ENCODE peak calls at places on chromosomes 12 and 14, in seven cellular contexts. I is epithelial cell of prostate, X is GM23338, U is tibial nerve, R is PC-9, D is cardiac muscle cell, G is neural progenitor cell. P is an unnamed sample.

GRCh38 chr14:105532735-105533141 is 6.4 kb downstream of the TMEM121 start:
- DNase-seq in I (no peak), X (peak), U (no peak), R (no peak), D (no peak), G (peak), P (no peak)

GRCh38 chr12:41795910-41796309 is 348.8 kb downstream of the GXYLT1 start:
- DNase-seq in X (peak), U (no peak), D (peak), R (no peak), G (peak), I (no peak), P (peak)

GRCh38 chr12:11553871-11554533 is 95.5 kb upstream of the ETV6 start:
- DNase-seq in I (no peak), D (peak), R (peak), G (peak), U (no peak), X (peak), P (peak)

GRCh38 chr14:72673179-72673578 is 220.7 kb downstream of the DPF3 start:
- DNase-seq in G (no peak), I (no peak), X (no peak), D (no peak), R (no peak), U (no peak), P (no peak)

GRCh38 chr12:92257261-92257660 is 111.6 kb upstream of the BTG1 start:
- DNase-seq in G (no peak), U (no peak), I (no peak), R (no peak), D (no peak), X (no peak), P (no peak)

GRCh38 chr12:26195641-26196423 is 459 bp downstream of the SSPN start:
- DNase-seq in X (peak), G (peak), U (peak), D (peak), R (peak), I (no peak), P (no peak)

GRCh38 chr12:91203610-91204009 is 21.0 kb upstream of the DCN start:
- DNase-seq in I (no peak), G (peak), U (no peak), X (peak), D (no peak), R (no peak), P (no peak)

GRCh38 chr14:54627718-54628345 is 60.9 kb downstream of the SAMD4A start:
- DNase-seq in R (no peak), I (no peak), G (peak), X (peak), U (no peak), D (peak), P (no peak)

GRCh38 chr12:111284709-111285108 is 84.2 kb downstream of the PHETA1 start:
- DNase-seq in G (no peak), X (no peak), U (no peak), R (no peak), D (no peak), I (no peak), P (no peak)

GRCh38 chr12:96585977-96586376 is 96.6 kb downstream of the CFAP54 start:
- DNase-seq in D (no peak), G (no peak), U (no peak), X (no peak), R (no peak), I (no peak), P (no peak)

GRCh38 chr12:49198431-49199155 is 9.7 kb upstream of the TUBA1A start:
- DNase-seq in U (no peak), D (no peak), X (peak), G (peak), I (no peak), R (peak), P (no peak)

GRCh38 chr12:88552672-88553079 is 27.6 kb downstream of the KITLG start:
- DNase-seq in G (no peak), U (no peak), I (no peak), D (no peak), R (no peak), X (no peak), P (no peak)

GRCh38 chr12:88579572-88579940 is 715 bp downstream of the KITLG start:
- DNase-seq in D (peak), R (peak), X (no peak), I (no peak), U (peak), G (peak), P (no peak)

GRCh38 chr12:123096159-123096558 is 54.7 kb downstream of the PITPNM2 start:
- DNase-seq in G (no peak), D (no peak), R (no peak), U (no peak), I (no peak), X (no peak), P (no peak)

GRCh38 chr14:104201496-104201895 is 63.1 kb downstream of the KIF26A start:
- DNase-seq in U (no peak), G (no peak), I (no peak), R (no peak), X (no peak), D (no peak), P (no peak)

GRCh38 chr14:68417007-68417659 is 375.7 kb downstream of the ZFP36L1 start:
- DNase-seq in G (no peak), X (no peak), U (no peak), I (no peak), D (no peak), R (no peak), P (no peak)

GRCh38 chr12:98816720-98817119 is 171.6 kb downstream of the APAF1 start:
- DNase-seq in I (no peak), U (no peak), R (no peak), X (no peak), G (no peak), D (no peak), P (no peak)

GRCh38 chr12:91052021-91052420 is 5.8 kb downstream of the KERA start:
- DNase-seq in D (no peak), I (no peak), R (no peak), G (no peak), X (no peak), U (no peak), P (no peak)

GRCh38 chr12:119444462-119445044 is 110.0 kb downstream of the CCDC60 start:
- DNase-seq in D (peak), G (peak), I (peak), U (no peak), X (peak), R (peak), P (peak)

GRCh38 chr14:31161274-31161673 is 46.3 kb downstream of the HECTD1 start:
- DNase-seq in X (no peak), U (no peak), D (no peak), G (no peak), I (no peak), R (no peak), P (no peak)

GRCh38 chr14:23348297-23348655 is 4.4 kb downstream of the SLC22A17 start:
- DNase-seq in G (no peak), D (no peak), X (no peak), U (no peak), R (no peak), I (no peak), P (no peak)

GRCh38 chr12:10196210-10196609 is 16.5 kb upstream of the GABARAPL1 start:
- DNase-seq in U (no peak), G (no peak), X (no peak), D (no peak), I (no peak), R (no peak), P (no peak)

GRCh38 chr14:51097287-51097686 is 2.4 kb upstream of the TRIM9 start:
- DNase-seq in U (no peak), G (no peak), X (no peak), I (no peak), R (no peak), D (no peak), P (no peak)

GRCh38 chr14:91867316-91867988 is at the start of gene TC2N:
- DNase-seq in G (no peak), U (no peak), I (no peak), D (no peak), R (no peak), X (no peak), P (no peak)

GRCh38 chr14:64438181-64438839 is 27.0 kb upstream of the AKAP5 start:
- DNase-seq in R (peak), D (no peak), U (no peak), G (no peak), I (no peak), X (no peak), P (peak)

GRCh38 chr12:5908251-5908650 is 36.8 kb downstream of the ANO2 start:
- DNase-seq in D (no peak), U (no peak), R (no peak), I (no peak), X (no peak), G (no peak), P (no peak)

GRCh38 chr12:89695100-89695499 is 13.5 kb downstream of the ATP2B1 start:
- DNase-seq in I (no peak), U (no peak), R (no peak), G (no peak), D (peak), X (no peak), P (no peak)

GRCh38 chr14:69135133-69135532 is 17.8 kb downstream of the DCAF5 start:
- DNase-seq in U (no peak), X (no peak), R (no peak), D (no peak), I (no peak), G (no peak), P (no peak)

GRCh38 chr12:116712458-116713303 is 25.2 kb downstream of the SPRING1 start:
- DNase-seq in G (no peak), U (no peak), R (no peak), D (no peak), I (no peak), X (no peak), P (no peak)

GRCh38 chr12:119274636-119275065 is 59.9 kb upstream of the CCDC60 start:
- DNase-seq in U (no peak), G (peak), R (no peak), X (peak), I (no peak), D (no peak), P (no peak)

GRCh38 chr14:59964251-59965007 is 44.5 kb downstream of the LRRC9 start:
- DNase-seq in R (no peak), I (no peak), X (no peak), D (peak), U (no peak), G (no peak), P (no peak)

GRCh38 chr12:90174198-90174510 is 465.5 kb upstream of the ATP2B1 start:
- DNase-seq in R (no peak), I (no peak), U (no peak), D (no peak), G (no peak), X (no peak), P (peak)

GRCh38 chr12:115257791-115258190 is 573.8 kb upstream of the TBX3 start:
- DNase-seq in X (no peak), G (no peak), D (no peak), R (no peak), U (no peak), I (peak), P (no peak)

GRCh38 chr14:69610020-69610858 is 1.2 kb upstream of the SUSD6 start:
- DNase-seq in I (no peak), G (no peak), X (no peak), D (no peak), U (no peak), R (no peak), P (no peak)

GRCh38 chr12:42144424-42145196 is at the start of gene GXYLT1:
- DNase-seq in R (peak), U (peak), X (peak), D (peak), G (peak), I (peak), P (peak)

GRCh38 chr14:31939934-31940333 is 137.2 kb upstream of the ARHGAP5 start:
- DNase-seq in X (no peak), G (no peak), I (no peak), R (no peak), U (no peak), D (no peak), P (no peak)

DNA sequence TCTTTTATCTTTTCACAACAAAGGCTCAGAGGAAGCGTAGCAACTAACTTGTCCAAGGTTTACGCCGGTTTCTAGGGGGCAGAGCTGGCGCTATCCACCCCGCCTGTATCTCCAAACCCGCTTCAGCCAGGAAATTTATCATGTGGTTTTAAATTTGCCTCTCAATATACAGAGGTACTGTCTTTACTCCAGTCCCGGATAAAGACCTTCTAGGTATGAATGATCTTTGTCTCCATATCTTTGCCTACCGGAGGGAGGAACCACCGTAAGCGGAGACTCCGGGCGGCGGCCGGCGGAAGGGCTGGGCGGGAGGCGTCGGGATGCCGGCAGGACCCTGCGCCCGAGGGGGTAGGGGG is 693 bp upstream of the RIMKLB start:
- DNase-seq in G (peak), R (no peak), X (peak), U (no peak), D (peak), I (no peak), P (no peak)
- H3K27ac ChIP-seq in G (peak), R (peak), X (peak), U (peak), D (peak), I (peak), P (no peak)

GRCh38 chr14:34680806-34681479 is 33.5 kb downstream of the CFL2 start:
- DNase-seq in D (no peak), R (no peak), G (no peak), I (no peak), X (no peak), U (no peak), P (no peak)

GRCh38 chr14:34678735-34679134 is 35.7 kb downstream of the CFL2 start:
- DNase-seq in X (no peak), I (no peak), D (no peak), G (no peak), U (no peak), R (no peak), P (no peak)

GRCh38 chr14:34682787-34683321 is 31.5 kb downstream of the CFL2 start:
- DNase-seq in D (no peak), R (no peak), U (no peak), G (no peak), X (no peak), I (no peak), P (no peak)

GRCh38 chr14:34676516-34677211 is 37.7 kb downstream of the CFL2 start:
- DNase-seq in U (no peak), X (no peak), G (no peak), D (no peak), R (no peak), I (no peak), P (no peak)

GRCh38 chr14:34678306-34678705 is 36.1 kb downstream of the CFL2 start:
- DNase-seq in I (no peak), G (no peak), D (no peak), U (no peak), X (no peak), R (no peak), P (no peak)
- H3K27ac ChIP-seq in I (peak), G (no peak), D (no peak), U (peak), X (no peak), R (peak), P (no peak)

GRCh38 chr12:53005986-53006809 is at the start of gene EIF4B:
- DNase-seq in R (peak), G (peak), D (peak), I (peak), U (peak), X (peak), P (peak)
- H3K27ac ChIP-seq in R (peak), G (peak), D (peak), I (peak), U (peak), X (peak), P (peak)

DNA sequence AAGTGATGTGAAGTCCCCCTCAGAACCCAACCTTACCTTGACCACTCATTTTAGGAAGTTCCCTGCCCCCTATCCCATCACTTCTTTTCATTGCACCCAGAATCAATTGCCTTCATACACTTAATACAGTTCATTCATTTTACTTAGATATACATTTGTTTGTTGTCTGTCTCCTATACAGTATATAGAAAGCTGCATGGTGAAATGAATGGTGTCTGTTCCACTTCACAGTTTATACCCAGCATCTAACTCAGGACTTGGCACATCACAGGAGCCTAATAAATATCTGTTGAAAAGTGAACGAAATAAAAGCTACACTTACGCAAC is 38.3 kb upstream of the TXNRD1 start:
- DNase-seq in D (no peak), U (no peak), G (no peak), R (no peak), X (no peak), I (no peak), P (no peak)
- H3K27ac ChIP-seq in D (no peak), U (peak), G (no peak), R (peak), X (no peak), I (no peak), P (no peak)